ENCODE peak calls at places on chromosomes 11 and 22, in nine cellular contexts. J is mammary epithelial cell, S is left ventricle myocardium inferior, P is ovary, R is heart left ventricle, A is stomach, Y is uterus, U is A549, N is ascending aorta. E is an unnamed sample. For H3K4me1, the result is how much of the 10 kb centered on the place peaks cover.

GRCh38 chr11:71281901-71282300 is 29.5 kb upstream of the SHANK2 start:
- DNase-seq in J (no peak), S (no peak), P (no peak), R (no peak), A (peak), Y (no peak), U (no peak), N (peak), E (no peak)

GRCh38 chr22:44137415-44137814 is 43.3 kb upstream of the PARVG start:
- DNase-seq in J (no peak), S (no peak), P (no peak), R (no peak), A (no peak), Y (no peak), U (no peak), N (peak), E (no peak)

GRCh38 chr11:8814923-8815240 is 96.1 kb upstream of the AKIP1 start:
- DNase-seq in J (no peak), S (no peak), P (no peak), R (no peak), A (no peak), Y (no peak), U (no peak), N (no peak), E (no peak)

GRCh38 chr11:108220721-108221346 is 1.6 kb downstream of the NPAT start:
- DNase-seq in J (no peak), S (no peak), P (no peak), R (no peak), A (no peak), Y (no peak), U (no peak), N (no peak), E (no peak)

GRCh38 chr11:63961608-63962412 is 12.6 kb upstream of the COX8A start:
- DNase-seq in J (peak), S (peak), P (no peak), R (no peak), A (peak), Y (no peak), U (peak), N (no peak), E (no peak)

GRCh38 chr11:7673724-7674434 is 579 bp upstream of the CYB5R2 start:
- DNase-seq in J (no peak), S (no peak), P (peak), R (no peak), A (peak), Y (peak), U (no peak), N (peak), E (no peak)

GRCh38 chr11:128520206-128520885 is 67.0 kb downstream of the ETS1 start:
- DNase-seq in J (no peak), S (no peak), P (no peak), R (no peak), A (no peak), Y (no peak), U (no peak), N (no peak), E (no peak)

GRCh38 chr11:110069158-110069737 is 23.9 kb upstream of the ZC3H12C start:
- DNase-seq in J (peak), S (peak), P (peak), R (peak), A (peak), Y (no peak), U (no peak), N (peak), E (no peak)

GRCh38 chr11:8097062-8097814 is 16.2 kb downstream of the TUB start:
- DNase-seq in J (no peak), S (no peak), P (no peak), R (no peak), A (peak), Y (no peak), U (no peak), N (peak), E (no peak)

GRCh38 chr11:63673579-63673978 is 2.4 kb upstream of the ATL3 start:
- DNase-seq in J (no peak), S (no peak), P (no peak), R (no peak), A (no peak), Y (no peak), U (no peak), N (peak), E (no peak)

GRCh38 chr22:25013634-25014033 is 61.1 kb downstream of the KIAA1671 start:
- DNase-seq in J (peak), S (peak), P (no peak), R (peak), A (no peak), Y (no peak), U (no peak), N (no peak), E (no peak)

GRCh38 chr11:44507491-44507890 is 58.0 kb upstream of the CD82 start:
- DNase-seq in J (no peak), S (no peak), P (no peak), R (no peak), A (no peak), Y (no peak), U (no peak), N (no peak), E (no peak)

GRCh38 chr11:63997104-63997700 is 11.0 kb downstream of the OTUB1 start:
- DNase-seq in J (no peak), S (no peak), P (no peak), R (no peak), A (no peak), Y (no peak), U (no peak), N (no peak), E (no peak)

GRCh38 chr22:45534339-45535192 is 31.9 kb downstream of the FBLN1 start:
- DNase-seq in J (no peak), S (no peak), P (peak), R (no peak), A (no peak), Y (peak), U (no peak), N (no peak), E (no peak)

GRCh38 chr11:117239295-117239694 is 6.8 kb downstream of the RNF214 start:
- DNase-seq in J (peak), S (no peak), P (no peak), R (no peak), A (no peak), Y (no peak), U (peak), N (no peak), E (no peak)

GRCh38 chr22:44180706-44181032 is at the start of gene PARVG:
- DNase-seq in J (peak), S (no peak), P (no peak), R (no peak), A (no peak), Y (no peak), U (no peak), N (no peak), E (no peak)

GRCh38 chr22:44639891-44640617 is 62.0 kb upstream of the PRR5 start:
- DNase-seq in J (no peak), S (no peak), P (no peak), R (no peak), A (no peak), Y (no peak), U (no peak), N (no peak), E (no peak)

DNA sequence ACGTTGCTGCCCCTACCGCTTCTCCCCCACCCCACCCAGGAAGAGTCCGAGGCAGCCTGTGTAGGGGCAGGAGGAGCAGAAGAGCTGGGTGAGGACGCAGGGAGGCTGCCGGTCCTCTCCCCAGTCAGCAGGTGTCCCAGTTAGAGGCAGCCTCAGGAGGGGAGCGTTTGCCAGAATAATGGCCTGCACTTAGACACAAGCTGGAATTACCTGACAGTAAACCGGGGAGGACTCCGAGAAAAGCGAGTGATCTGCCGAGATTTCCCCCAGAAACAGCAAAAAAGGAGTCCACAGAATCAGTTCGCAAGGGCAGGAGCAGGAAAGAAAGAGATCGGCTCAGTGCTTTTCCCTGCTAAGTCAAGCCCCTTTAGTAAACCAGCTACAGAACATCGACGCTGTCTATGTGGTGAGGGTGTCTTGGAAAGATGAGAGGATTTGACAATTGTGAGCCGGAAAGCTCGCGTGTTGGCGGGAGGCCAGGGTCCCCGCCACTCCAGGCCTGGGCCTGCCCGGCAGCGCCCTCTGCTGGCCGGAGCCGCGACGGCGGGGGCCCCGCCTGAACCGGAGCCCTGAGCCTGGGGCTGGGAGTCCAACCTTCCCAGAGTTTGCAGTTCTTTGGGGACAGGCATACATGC is 17.7 kb upstream of the THRSP start:
- DNase-seq in J (peak), S (peak), P (peak), R (peak), A (peak), Y (peak), U (peak), N (peak), E (no peak)
- TF ChIP-seq CTCF in J (peak), S (peak), P (peak), R (peak), A (peak), Y (peak), U (peak), N (peak), E (peak)

GRCh38 chr11:567036-567628 is 6.4 kb downstream of the RASSF7 start:
- DNase-seq in J (no peak), S (no peak), P (peak), R (no peak), A (no peak), Y (no peak), U (no peak), N (no peak), E (no peak)
- H3K27ac ChIP-seq in J (peak), S (peak), P (peak), R (no peak), A (peak), Y (no peak), U (no peak), N (peak), E (peak)

GRCh38 chr11:61967924-61968757 is 707 bp upstream of the FTH1 start:
- DNase-seq in J (peak), S (peak), P (no peak), R (peak), A (peak), Y (peak), U (peak), N (peak), E (no peak)

GRCh38 chr11:61968758-61969390 is 1.4 kb upstream of the FTH1 start:
- DNase-seq in J (no peak), S (no peak), P (no peak), R (no peak), A (peak), Y (peak), U (no peak), N (peak), E (no peak)

GRCh38 chr11:61967177-61967923 is at the start of gene FTH1:
- DNase-seq in J (peak), S (peak), P (peak), R (peak), A (peak), Y (peak), U (peak), N (peak), E (peak)

GRCh38 chr11:61969838-61970452 is 2.5 kb upstream of the FTH1 start:
- DNase-seq in J (peak), S (no peak), P (no peak), R (no peak), A (no peak), Y (no peak), U (peak), N (no peak), E (no peak)

GRCh38 chr11:61969391-61969758 is 1.9 kb upstream of the FTH1 start:
- DNase-seq in J (peak), S (no peak), P (no peak), R (no peak), A (no peak), Y (no peak), U (no peak), N (no peak), E (no peak)
- H3K4me1 ChIP-seq in J (half or more), S (half or more), P (under half), R (under half), A (half or more), Y (under half), U (half or more), N (under half), E (half or more)

GRCh38 chr11:65217441-65218423 is 36.0 kb downstream of the CAPN1 start:
- DNase-seq in J (no peak), S (no peak), P (no peak), R (no peak), A (no peak), Y (no peak), U (no peak), N (no peak), E (no peak)
- TF ChIP-seq CTCF in J (no peak), S (no peak), P (no peak), R (no peak), A (no peak), Y (no peak), U (no peak), N (no peak), E (no peak)

GRCh38 chr22:28008056-28008455 is 89.0 kb upstream of the PITPNB start:
- DNase-seq in J (no peak), S (no peak), P (no peak), R (no peak), A (no peak), Y (no peak), U (no peak), N (no peak), E (no peak)
- H3K27ac ChIP-seq in J (no peak), S (no peak), P (no peak), R (no peak), A (peak), Y (no peak), U (no peak), N (no peak), E (no peak)

GRCh38 chr11:35545604-35546003 is 20.2 kb upstream of the PAMR1 start:
- DNase-seq in J (no peak), S (no peak), P (no peak), R (no peak), A (no peak), Y (no peak), U (no peak), N (no peak), E (no peak)
- H3K4me1 ChIP-seq in J (under half), S (under half), P (under half), R (under half), A (under half), Y (under half), U (under half), N (under half), E (under half)

GRCh38 chr11:57338152-57338551 is at the start of gene P2RX3:
- DNase-seq in J (no peak), S (peak), P (no peak), R (peak), A (no peak), Y (no peak), U (no peak), N (no peak), E (no peak)

GRCh38 chr11:57339305-57339704 is 1.2 kb downstream of the P2RX3 start:
- DNase-seq in J (no peak), S (no peak), P (no peak), R (no peak), A (no peak), Y (no peak), U (no peak), N (no peak), E (no peak)

GRCh38 chr11:57342702-57343101 is 4.5 kb downstream of the P2RX3 start:
- DNase-seq in J (no peak), S (no peak), P (no peak), R (no peak), A (no peak), Y (no peak), U (no peak), N (no peak), E (no peak)

GRCh38 chr11:57341250-57341808 is 3.2 kb downstream of the P2RX3 start:
- DNase-seq in J (no peak), S (no peak), P (no peak), R (no peak), A (no peak), Y (no peak), U (no peak), N (no peak), E (no peak)

DNA sequence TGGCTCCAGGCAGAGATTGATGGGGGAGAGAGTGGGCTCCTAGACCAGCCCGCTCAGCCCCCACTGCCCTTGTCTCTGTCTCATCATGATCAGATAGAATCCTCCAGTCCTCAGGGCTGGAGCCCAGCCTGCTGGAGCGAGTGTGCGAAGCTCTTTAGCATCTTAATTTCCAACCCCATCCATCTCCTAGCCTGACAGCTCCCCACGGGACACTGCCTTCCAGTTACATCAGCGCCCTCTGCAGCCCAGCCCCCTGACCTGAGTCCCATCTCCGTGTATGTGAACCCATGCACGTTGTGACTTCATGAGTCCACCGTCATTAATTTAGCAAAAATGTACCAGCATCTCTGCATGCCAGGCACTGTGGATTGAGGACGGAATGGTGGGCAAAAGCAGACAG is 2.1 kb downstream of the P2RX3 start:
- DNase-seq in J (no peak), S (no peak), P (no peak), R (peak), A (no peak), Y (no peak), U (no peak), N (no peak), E (no peak)
- TF ChIP-seq CTCF in J (peak), S (peak), P (no peak), R (no peak), A (no peak), Y (no peak), U (no peak), N (no peak), E (no peak)

GRCh38 chr22:30260682-30261081 is 6.0 kb downstream of the OSM start:
- DNase-seq in J (no peak), S (no peak), P (no peak), R (no peak), A (no peak), Y (no peak), U (no peak), N (no peak), E (no peak)
- H3K27ac ChIP-seq in J (no peak), S (no peak), P (no peak), R (no peak), A (no peak), Y (no peak), U (peak), N (no peak), E (no peak)

GRCh38 chr22:37564111-37564711 is 3.9 kb downstream of the CDC42EP1 start:
- DNase-seq in J (no peak), S (no peak), P (no peak), R (peak), A (no peak), Y (peak), U (no peak), N (no peak), E (no peak)
- H3K4me1 ChIP-seq in J (half or more), S (half or more), P (under half), R (under half), A (half or more), Y (under half), U (half or more), N (under half), E (half or more)